ENCODE peak calls at places on chromosome 2, in nine cellular contexts. One of them, this sample, is unnamed.
A peak's percentile ranks its signal among the peaks of the same experiment; 100 is the strongest.

GRCh38 chr2:85215074-85216050 is 82.2 kb downstream of the TCF7L1 start:
- DNase-seq in A549: no peak
- DNase-seq in pancreas: no peak
- DNase-seq in CD4-positive, alpha-beta memory T cell: no peak
- DNase-seq in GM23248: peak; percentile 88
- DNase-seq in PC-9: no peak
- DNase-seq in SK-N-SH: peak; percentile 87
- DNase-seq in CD4-positive, alpha-beta T cell: no peak
- DNase-seq in aorta: no peak
- DNase-seq in this sample: no peak

GRCh38 chr2:201070966-201071304 is 536 bp downstream of the HYCC2 start:
- DNase-seq in pancreas: no peak
- DNase-seq in CD4-positive, alpha-beta memory T cell: no peak
- DNase-seq in PC-9: no peak
- DNase-seq in GM23248: peak; percentile 69
- DNase-seq in A549: peak; percentile 6
- DNase-seq in SK-N-SH: no peak
- DNase-seq in CD4-positive, alpha-beta T cell: no peak
- DNase-seq in aorta: no peak
- DNase-seq in this sample: peak; percentile 42

GRCh38 chr2:103235283-103235682 is 473.5 kb downstream of the TMEM182 start:
- DNase-seq in CD4-positive, alpha-beta memory T cell: no peak
- DNase-seq in SK-N-SH: no peak
- DNase-seq in GM23248: no peak
- DNase-seq in CD4-positive, alpha-beta T cell: no peak
- DNase-seq in A549: no peak
- DNase-seq in aorta: no peak
- DNase-seq in PC-9: no peak
- DNase-seq in pancreas: no peak
- DNase-seq in this sample: no peak

GRCh38 chr2:178905266-178905665 is 98.0 kb upstream of the TTN start:
- DNase-seq in aorta: no peak
- DNase-seq in A549: no peak
- DNase-seq in GM23248: no peak
- DNase-seq in pancreas: no peak
- DNase-seq in CD4-positive, alpha-beta T cell: no peak
- DNase-seq in PC-9: no peak
- DNase-seq in SK-N-SH: no peak
- DNase-seq in CD4-positive, alpha-beta memory T cell: no peak
- DNase-seq in this sample: no peak

GRCh38 chr2:69625078-69625788 is 18.3 kb downstream of the AAK1 start:
- DNase-seq in pancreas: no peak
- DNase-seq in CD4-positive, alpha-beta memory T cell: no peak
- DNase-seq in GM23248: no peak
- DNase-seq in PC-9: no peak
- DNase-seq in A549: no peak
- DNase-seq in SK-N-SH: no peak
- DNase-seq in aorta: no peak
- DNase-seq in CD4-positive, alpha-beta T cell: no peak
- DNase-seq in this sample: no peak

GRCh38 chr2:239283288-239283945 is 117.4 kb downstream of the HDAC4 start:
- DNase-seq in aorta: no peak
- DNase-seq in GM23248: no peak
- DNase-seq in CD4-positive, alpha-beta T cell: no peak
- DNase-seq in PC-9: no peak
- DNase-seq in pancreas: no peak
- DNase-seq in A549: no peak
- DNase-seq in SK-N-SH: no peak
- DNase-seq in CD4-positive, alpha-beta memory T cell: no peak
- DNase-seq in this sample: no peak

GRCh38 chr2:206657087-206657486 is 14.8 kb downstream of the FAM237A start:
- DNase-seq in SK-N-SH: no peak
- DNase-seq in CD4-positive, alpha-beta T cell: no peak
- DNase-seq in A549: no peak
- DNase-seq in CD4-positive, alpha-beta memory T cell: no peak
- DNase-seq in aorta: no peak
- DNase-seq in GM23248: no peak
- DNase-seq in pancreas: no peak
- DNase-seq in PC-9: no peak
- DNase-seq in this sample: no peak

GRCh38 chr2:55581435-55581834 is 36.0 kb downstream of the PPP4R3B start:
- DNase-seq in GM23248: peak; percentile 17
- DNase-seq in CD4-positive, alpha-beta memory T cell: peak; percentile 36
- DNase-seq in CD4-positive, alpha-beta T cell: no peak
- DNase-seq in aorta: no peak
- DNase-seq in A549: no peak
- DNase-seq in pancreas: no peak
- DNase-seq in SK-N-SH: peak; percentile 19
- DNase-seq in PC-9: no peak
- DNase-seq in this sample: no peak

GRCh38 chr2:198135481-198135934 is 331.1 kb downstream of the PLCL1 start:
- DNase-seq in CD4-positive, alpha-beta memory T cell: no peak
- DNase-seq in PC-9: no peak
- DNase-seq in aorta: no peak
- DNase-seq in CD4-positive, alpha-beta T cell: no peak
- DNase-seq in A549: no peak
- DNase-seq in pancreas: no peak
- DNase-seq in GM23248: peak; percentile 70
- DNase-seq in SK-N-SH: peak; percentile 41
- DNase-seq in this sample: no peak

GRCh38 chr2:144514731-144515424 is 5.0 kb downstream of the ZEB2 start:
- DNase-seq in SK-N-SH: no peak
- DNase-seq in GM23248: peak; percentile 47
- DNase-seq in pancreas: no peak
- DNase-seq in CD4-positive, alpha-beta T cell: no peak
- DNase-seq in CD4-positive, alpha-beta memory T cell: no peak
- DNase-seq in A549: no peak
- DNase-seq in aorta: no peak
- DNase-seq in PC-9: no peak
- DNase-seq in this sample: no peak

GRCh38 chr2:192657364-192657763 is 462.6 kb upstream of the TMEFF2 start:
- DNase-seq in aorta: no peak
- DNase-seq in GM23248: no peak
- DNase-seq in pancreas: no peak
- DNase-seq in PC-9: no peak
- DNase-seq in CD4-positive, alpha-beta memory T cell: no peak
- DNase-seq in SK-N-SH: no peak
- DNase-seq in CD4-positive, alpha-beta T cell: no peak
- DNase-seq in A549: no peak
- DNase-seq in this sample: no peak

GRCh38 chr2:216059233-216059834 is 22.3 kb downstream of the PECR start:
- DNase-seq in GM23248: no peak
- DNase-seq in A549: no peak
- DNase-seq in PC-9: no peak
- DNase-seq in SK-N-SH: no peak
- DNase-seq in aorta: no peak
- DNase-seq in pancreas: no peak
- DNase-seq in CD4-positive, alpha-beta memory T cell: no peak
- DNase-seq in CD4-positive, alpha-beta T cell: no peak
- DNase-seq in this sample: no peak

GRCh38 chr2:30127016-30127893 is 19.6 kb upstream of the YPEL5 start:
- DNase-seq in aorta: no peak
- DNase-seq in SK-N-SH: no peak
- DNase-seq in A549: no peak
- DNase-seq in pancreas: no peak
- DNase-seq in GM23248: peak; percentile 69
- DNase-seq in CD4-positive, alpha-beta T cell: no peak
- DNase-seq in PC-9: no peak
- DNase-seq in CD4-positive, alpha-beta memory T cell: no peak
- DNase-seq in this sample: peak; percentile 53

GRCh38 chr2:64212801-64213321 is 68.6 kb upstream of the PELI1 start:
- DNase-seq in CD4-positive, alpha-beta T cell: no peak
- DNase-seq in PC-9: no peak
- DNase-seq in pancreas: no peak
- DNase-seq in CD4-positive, alpha-beta memory T cell: no peak
- DNase-seq in GM23248: peak; percentile 44
- DNase-seq in aorta: no peak
- DNase-seq in A549: no peak
- DNase-seq in SK-N-SH: no peak
- DNase-seq in this sample: no peak

GRCh38 chr2:68018727-68019126 is 44.1 kb downstream of the C1D start:
- DNase-seq in PC-9: no peak
- DNase-seq in aorta: no peak
- DNase-seq in pancreas: no peak
- DNase-seq in CD4-positive, alpha-beta T cell: no peak
- DNase-seq in CD4-positive, alpha-beta memory T cell: no peak
- DNase-seq in GM23248: no peak
- DNase-seq in A549: no peak
- DNase-seq in SK-N-SH: no peak
- DNase-seq in this sample: no peak

GRCh38 chr2:212354382-212354781 is 184.2 kb downstream of the ERBB4 start:
- DNase-seq in CD4-positive, alpha-beta memory T cell: no peak
- DNase-seq in A549: no peak
- DNase-seq in aorta: no peak
- DNase-seq in GM23248: no peak
- DNase-seq in pancreas: no peak
- DNase-seq in SK-N-SH: no peak
- DNase-seq in PC-9: no peak
- DNase-seq in CD4-positive, alpha-beta T cell: no peak
- DNase-seq in this sample: no peak

GRCh38 chr2:46651363-46652099 is 172.2 kb downstream of the TMEM247 start:
- DNase-seq in GM23248: peak; percentile 58
- DNase-seq in PC-9: no peak
- DNase-seq in CD4-positive, alpha-beta T cell: no peak
- DNase-seq in pancreas: no peak
- DNase-seq in A549: no peak
- DNase-seq in SK-N-SH: no peak
- DNase-seq in aorta: no peak
- DNase-seq in CD4-positive, alpha-beta memory T cell: no peak
- DNase-seq in this sample: no peak

GRCh38 chr2:233436691-233437438 is 82.6 kb downstream of the DGKD start:
- DNase-seq in pancreas: no peak
- DNase-seq in CD4-positive, alpha-beta T cell: no peak
- DNase-seq in GM23248: no peak
- DNase-seq in PC-9: no peak
- DNase-seq in CD4-positive, alpha-beta memory T cell: no peak
- DNase-seq in A549: no peak
- DNase-seq in SK-N-SH: no peak
- DNase-seq in aorta: no peak
- DNase-seq in this sample: no peak

GRCh38 chr2:227545990-227546389 is 52.7 kb upstream of the SCYGR2 start:
- DNase-seq in A549: no peak
- DNase-seq in PC-9: no peak
- DNase-seq in pancreas: no peak
- DNase-seq in CD4-positive, alpha-beta memory T cell: peak; percentile 37
- DNase-seq in SK-N-SH: no peak
- DNase-seq in aorta: no peak
- DNase-seq in CD4-positive, alpha-beta T cell: peak; percentile 0
- DNase-seq in GM23248: no peak
- DNase-seq in this sample: no peak

DNA sequence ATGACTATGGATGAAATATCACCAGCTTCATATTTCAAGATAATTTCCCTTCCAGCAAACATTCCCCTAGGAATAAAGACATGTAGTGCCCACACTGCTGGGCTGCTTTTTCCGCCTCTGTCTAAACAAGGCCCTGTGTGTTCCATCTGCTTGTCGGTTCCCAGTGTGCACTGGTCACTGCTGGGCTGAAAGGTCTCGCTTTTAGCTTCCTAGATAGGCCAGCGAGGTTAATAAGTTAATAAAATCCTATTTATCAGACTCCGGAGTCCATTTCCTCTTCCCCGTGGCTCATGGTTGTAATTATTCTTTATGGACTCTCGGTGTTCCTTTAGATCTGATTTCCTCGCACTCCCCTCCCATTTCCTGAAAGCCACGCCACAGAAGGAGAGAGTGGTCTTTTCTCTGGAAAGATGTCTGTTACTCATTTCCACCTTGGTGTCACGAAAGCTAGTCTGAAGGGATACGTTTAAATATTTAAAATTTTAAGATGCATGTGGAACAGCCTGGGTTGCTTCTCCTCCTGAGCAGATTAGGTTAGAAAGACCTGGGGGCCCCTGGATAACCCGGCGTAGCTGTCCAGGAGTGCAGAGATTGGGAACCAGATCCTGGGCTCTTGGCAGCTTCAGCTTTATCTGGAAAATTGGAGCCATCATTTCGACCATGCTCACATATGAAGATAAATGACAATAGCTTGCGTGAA is 196.5 kb upstream of the COPS8 start:
- DNase-seq in GM23248: no peak
- DNase-seq in pancreas: peak; percentile 20
- DNase-seq in CD4-positive, alpha-beta T cell: no peak
- DNase-seq in SK-N-SH: no peak
- DNase-seq in A549: no peak
- DNase-seq in CD4-positive, alpha-beta memory T cell: no peak
- DNase-seq in PC-9: no peak
- DNase-seq in aorta: no peak
- DNase-seq in this sample: no peak
- H3K27ac ChIP-seq in GM23248: no peak overlapping the region
- H3K27ac ChIP-seq in pancreas: no peak overlapping the region
- H3K27ac ChIP-seq in CD4-positive, alpha-beta T cell: no peak overlapping the region
- H3K27ac ChIP-seq in SK-N-SH: no peak overlapping the region
- H3K27ac ChIP-seq in A549: no peak overlapping the region
- H3K27ac ChIP-seq in CD4-positive, alpha-beta memory T cell: no peak overlapping the region
- H3K27ac ChIP-seq in PC-9: no peak overlapping the region
- H3K27ac ChIP-seq in aorta: no peak overlapping the region
- H3K27ac ChIP-seq in this sample: no peak overlapping the region

GRCh38 chr2:28240937-28241336 is 151.7 kb upstream of the FOSL2 start:
- DNase-seq in CD4-positive, alpha-beta T cell: no peak
- DNase-seq in PC-9: no peak
- DNase-seq in aorta: no peak
- DNase-seq in SK-N-SH: no peak
- DNase-seq in A549: no peak
- DNase-seq in GM23248: no peak
- DNase-seq in CD4-positive, alpha-beta memory T cell: no peak
- DNase-seq in pancreas: no peak
- DNase-seq in this sample: no peak
- H3K27ac ChIP-seq in CD4-positive, alpha-beta T cell: no peak overlapping the region
- H3K27ac ChIP-seq in PC-9: no peak overlapping the region
- H3K27ac ChIP-seq in aorta: no peak overlapping the region
- H3K27ac ChIP-seq in SK-N-SH: no peak overlapping the region
- H3K27ac ChIP-seq in A549: no peak overlapping the region
- H3K27ac ChIP-seq in GM23248: no peak overlapping the region
- H3K27ac ChIP-seq in CD4-positive, alpha-beta memory T cell: no peak overlapping the region
- H3K27ac ChIP-seq in pancreas: no peak overlapping the region
- H3K27ac ChIP-seq in this sample: no peak overlapping the region

GRCh38 chr2:71721362-71721665 is 268.0 kb downstream of the DYSF start:
- DNase-seq in CD4-positive, alpha-beta memory T cell: no peak
- DNase-seq in pancreas: no peak
- DNase-seq in A549: no peak
- DNase-seq in GM23248: no peak
- DNase-seq in PC-9: no peak
- DNase-seq in aorta: no peak
- DNase-seq in SK-N-SH: no peak
- DNase-seq in CD4-positive, alpha-beta T cell: no peak
- DNase-seq in this sample: no peak
- H3K27ac ChIP-seq in CD4-positive, alpha-beta memory T cell: no peak overlapping the region
- H3K27ac ChIP-seq in pancreas: no peak overlapping the region
- H3K27ac ChIP-seq in A549: no peak overlapping the region
- H3K27ac ChIP-seq in GM23248: peak overlapping the region; percentile 52
- H3K27ac ChIP-seq in PC-9: no peak overlapping the region
- H3K27ac ChIP-seq in aorta: peak overlapping the region; percentile 68
- H3K27ac ChIP-seq in SK-N-SH: peak overlapping the region; percentile 29
- H3K27ac ChIP-seq in CD4-positive, alpha-beta T cell: no peak overlapping the region
- H3K27ac ChIP-seq in this sample: no peak overlapping the region

DNA sequence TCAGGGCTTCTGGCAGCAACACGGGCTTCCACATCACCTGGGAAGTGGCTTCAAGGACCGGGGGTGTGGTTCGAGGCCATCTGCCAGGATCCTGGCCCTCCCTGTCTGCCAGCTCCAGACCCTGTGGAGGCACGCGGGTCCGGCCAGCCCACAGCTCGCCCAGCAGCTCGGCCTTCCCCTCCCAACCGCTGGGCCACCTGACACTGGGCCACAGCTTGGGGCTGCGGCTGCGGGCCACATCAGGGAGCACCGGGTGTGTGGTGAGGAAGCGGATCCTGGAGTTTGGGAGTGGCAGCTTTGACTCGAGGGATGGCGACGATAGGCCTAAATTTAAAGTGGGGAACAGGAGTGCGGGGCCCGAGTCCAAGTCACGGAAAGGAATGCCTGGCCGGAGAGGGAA is 6.9 kb downstream of the C2orf81 start:
- DNase-seq in SK-N-SH: no peak
- DNase-seq in aorta: no peak
- DNase-seq in GM23248: no peak
- DNase-seq in pancreas: no peak
- DNase-seq in CD4-positive, alpha-beta T cell: no peak
- DNase-seq in A549: no peak
- DNase-seq in CD4-positive, alpha-beta memory T cell: no peak
- DNase-seq in PC-9: no peak
- DNase-seq in this sample: no peak
- H3K27ac ChIP-seq in SK-N-SH: no peak overlapping the region
- H3K27ac ChIP-seq in aorta: no peak overlapping the region
- H3K27ac ChIP-seq in GM23248: no peak overlapping the region
- H3K27ac ChIP-seq in pancreas: no peak overlapping the region
- H3K27ac ChIP-seq in CD4-positive, alpha-beta T cell: no peak overlapping the region
- H3K27ac ChIP-seq in A549: no peak overlapping the region
- H3K27ac ChIP-seq in CD4-positive, alpha-beta memory T cell: no peak overlapping the region
- H3K27ac ChIP-seq in PC-9: no peak overlapping the region
- H3K27ac ChIP-seq in this sample: no peak overlapping the region

This sample was measured in RWPE1.